ENCODE peak calls at places on chromosomes 2 and 18, in eight cellular contexts. H is fibroblast of villous mesenchyme, C is cardiac fibroblast, Y is left ventricle myocardium inferior, W is cardiac muscle cell, B is psoas muscle, U is A673, R is mucosa of descending colon. X is an unnamed sample.

GRCh38 chr2:231567159-231567558 is 25.5 kb upstream of the TEX44 start:
- DNase-seq in R (no peak), C (no peak), B (no peak), Y (no peak), W (no peak), U (no peak), H (no peak), X (no peak)

GRCh38 chr2:16123421-16123820 is 183.1 kb downstream of the MYCN start:
- DNase-seq in B (no peak), W (no peak), C (no peak), Y (no peak), R (no peak), H (no peak), U (no peak), X (no peak)

GRCh38 chr2:58512878-58513277 is 271.8 kb upstream of the FANCL start:
- DNase-seq in U (no peak), W (no peak), C (no peak), Y (no peak), B (no peak), R (no peak), H (no peak), X (no peak)

GRCh38 chr2:172179045-172179742 is 76.5 kb upstream of the DLX2 start:
- DNase-seq in R (peak), Y (no peak), C (no peak), W (no peak), H (no peak), B (no peak), U (no peak), X (no peak)

GRCh38 chr2:31170071-31170698 is 31.9 kb upstream of the GALNT14 start:
- DNase-seq in H (peak), Y (peak), C (peak), R (peak), U (peak), W (peak), B (peak), X (peak)

GRCh38 chr18:377088-377487 is 109.2 kb upstream of the THOC1 start:
- DNase-seq in B (no peak), R (no peak), U (no peak), H (no peak), W (no peak), C (no peak), Y (no peak), X (no peak)

GRCh38 chr2:152132321-152132720 is 33.5 kb upstream of the CACNB4 start:
- DNase-seq in W (peak), H (peak), B (no peak), C (peak), Y (no peak), R (no peak), U (no peak), X (no peak)

GRCh38 chr2:65456886-65457285 is 24.5 kb upstream of the SPRED2 start:
- DNase-seq in H (no peak), R (no peak), B (no peak), Y (no peak), C (no peak), W (no peak), U (no peak), X (no peak)

GRCh38 chr2:171745141-171745540 is 57.9 kb downstream of the DYNC1I2 start:
- DNase-seq in Y (no peak), B (no peak), W (no peak), U (no peak), C (no peak), H (no peak), R (no peak), X (no peak)

GRCh38 chr2:47094519-47095155 is 60.5 kb downstream of the STPG4 start:
- DNase-seq in H (peak), U (no peak), B (no peak), W (no peak), R (no peak), C (no peak), Y (no peak), X (no peak)

GRCh38 chr2:240727439-240727838 is 35.8 kb downstream of the AQP12A start:
- DNase-seq in R (no peak), H (no peak), W (no peak), Y (no peak), C (no peak), U (no peak), B (no peak), X (no peak)

GRCh38 chr2:231189571-231190495 is 8.6 kb upstream of the ARMC9 start:
- DNase-seq in W (peak), U (no peak), C (peak), B (peak), Y (peak), R (peak), H (peak), X (no peak)

GRCh38 chr2:24058887-24059286 is 9.3 kb downstream of the FKBP1B start:
- DNase-seq in W (no peak), B (no peak), C (no peak), R (no peak), H (no peak), Y (no peak), U (no peak), X (no peak)

GRCh38 chr2:48900321-48901014 is 144.9 kb upstream of the LHCGR start:
- DNase-seq in B (no peak), U (peak), R (no peak), W (no peak), H (no peak), Y (no peak), C (no peak), X (no peak)

GRCh38 chr2:239298126-239298804 is 102.6 kb downstream of the HDAC4 start:
- DNase-seq in R (peak), Y (peak), H (no peak), C (no peak), U (peak), W (no peak), B (peak), X (no peak)

GRCh38 chr18:54479365-54479764 is 111.7 kb upstream of the DYNAP start:
- DNase-seq in C (no peak), H (no peak), Y (no peak), U (peak), R (no peak), W (peak), B (no peak), X (no peak)

GRCh38 chr2:70010222-70011111 is 49.0 kb upstream of the ASPRV1 start:
- DNase-seq in C (peak), W (peak), B (no peak), Y (no peak), H (no peak), R (peak), U (no peak), X (no peak)

GRCh38 chr2:68767996-68768395 is 33.4 kb downstream of the ARHGAP25 start:
- DNase-seq in Y (no peak), B (no peak), H (no peak), U (no peak), R (no peak), C (no peak), W (no peak), X (no peak)

GRCh38 chr2:127001751-127002150 is 103.1 kb downstream of the TEX51 start:
- DNase-seq in U (peak), W (no peak), H (no peak), C (no peak), B (no peak), R (no peak), Y (no peak), X (no peak)

GRCh38 chr2:95234806-95235205 is 27.5 kb downstream of the ZNF892 start:
- DNase-seq in R (no peak), U (no peak), H (no peak), B (no peak), C (no peak), W (no peak), Y (no peak), X (no peak)

GRCh38 chr2:241072151-241072550 is 29.9 kb downstream of the MTERF4 start:
- DNase-seq in H (no peak), R (no peak), Y (no peak), W (no peak), U (no peak), B (no peak), C (no peak), X (no peak)

GRCh38 chr2:124776332-124776731 is 751.2 kb downstream of the CNTNAP5 start:
- DNase-seq in Y (no peak), W (no peak), B (no peak), C (no peak), H (no peak), R (no peak), U (no peak), X (no peak)

GRCh38 chr18:58417752-58418151 is 211.1 kb downstream of the ALPK2 start:
- DNase-seq in R (no peak), W (peak), C (peak), U (no peak), B (no peak), Y (no peak), H (peak), X (no peak)

GRCh38 chr2:119397196-119397595 is 30.4 kb downstream of the DBI start:
- DNase-seq in C (no peak), H (no peak), R (no peak), B (no peak), W (no peak), U (no peak), Y (no peak), X (no peak)

GRCh38 chr2:190517468-190517867 is 17.1 kb downstream of the NEMP2 start:
- DNase-seq in W (no peak), U (no peak), Y (no peak), C (no peak), H (no peak), R (no peak), B (no peak), X (no peak)

GRCh38 chr18:57057890-57058289 is 89.0 kb upstream of the BOD1L2 start:
- DNase-seq in H (no peak), W (no peak), U (no peak), C (no peak), Y (no peak), B (no peak), R (no peak), X (no peak)

GRCh38 chr2:191212119-191212518 is 33.1 kb upstream of the MYO1B start:
- DNase-seq in W (no peak), Y (no peak), C (no peak), U (no peak), B (no peak), R (no peak), H (no peak), X (no peak)

GRCh38 chr2:150255528-150255927 is 231.9 kb downstream of the RND3 start:
- DNase-seq in U (no peak), B (no peak), R (no peak), Y (no peak), W (peak), C (peak), H (peak), X (no peak)

GRCh38 chr2:218322756-218323525 is 30.6 kb upstream of the TMBIM1 start:
- DNase-seq in H (peak), C (peak), R (peak), Y (peak), W (peak), U (peak), B (peak), X (peak)

DNA sequence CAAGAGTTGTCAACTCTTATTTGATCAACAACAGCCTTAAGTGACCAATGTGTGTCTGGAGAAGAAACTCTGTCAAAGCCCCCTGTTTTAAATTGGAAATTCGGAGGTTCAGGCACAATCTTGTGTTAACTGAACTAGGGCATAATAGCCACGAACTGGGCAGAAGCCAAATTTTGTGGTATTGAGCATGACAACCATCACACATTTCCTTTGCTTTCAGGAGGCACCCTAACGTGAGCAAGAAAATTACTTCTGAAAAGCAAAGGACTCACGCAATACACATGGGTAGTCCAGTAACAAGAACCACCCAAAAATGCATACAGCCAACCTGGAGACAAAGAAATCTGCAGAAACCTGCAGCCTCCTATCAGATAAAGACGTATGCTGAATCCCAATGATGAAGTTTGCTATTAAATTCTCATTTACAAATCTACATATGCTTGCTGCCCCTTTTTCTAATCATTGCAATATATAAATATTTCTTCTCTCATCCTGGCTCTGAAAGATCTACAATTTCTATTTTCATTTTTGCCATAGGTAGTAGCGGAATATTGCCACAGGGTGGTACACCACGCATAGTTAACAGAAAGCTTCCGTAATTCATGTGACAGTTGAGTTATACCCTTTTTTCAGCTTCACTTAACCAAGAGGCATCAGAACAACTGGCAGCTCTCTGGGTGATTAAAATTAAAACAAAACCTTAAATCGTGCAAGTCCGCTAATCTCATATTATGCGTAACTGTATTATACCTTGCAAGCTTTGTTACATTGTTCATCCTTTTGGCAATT is 495.8 kb downstream of the NRXN1 start:
- DNase-seq in H (no peak), W (peak), B (no peak), R (no peak), C (peak), Y (no peak), U (peak), X (peak)
- TF ChIP-seq CTCF in H (peak), W (peak), B (no peak), R (no peak), C (peak), Y (peak), U (peak), X (peak)

GRCh38 chr2:154844513-154844912 is 146.0 kb downstream of the KCNJ3 start:
- DNase-seq in R (no peak), Y (no peak), H (no peak), B (no peak), W (no peak), U (no peak), C (no peak), X (no peak)
- TF ChIP-seq CTCF in R (no peak), Y (no peak), H (no peak), B (no peak), W (no peak), U (no peak), C (no peak), X (no peak)

GRCh38 chr2:199602271-199602895 is 144.6 kb upstream of the SATB2 start:
- DNase-seq in R (no peak), C (no peak), U (peak), H (no peak), Y (no peak), B (no peak), W (peak), X (no peak)
- TF ChIP-seq CTCF in R (no peak), C (no peak), U (peak), H (no peak), Y (no peak), B (no peak), W (no peak), X (peak)

GRCh38 chr2:73851274-73851673 is 22.5 kb downstream of the STAMBP start:
- DNase-seq in U (peak), B (no peak), H (no peak), R (peak), C (no peak), Y (no peak), W (peak), X (no peak)
- TF ChIP-seq CTCF in U (peak), B (no peak), H (peak), R (peak), C (peak), Y (no peak), W (peak), X (peak)

DNA sequence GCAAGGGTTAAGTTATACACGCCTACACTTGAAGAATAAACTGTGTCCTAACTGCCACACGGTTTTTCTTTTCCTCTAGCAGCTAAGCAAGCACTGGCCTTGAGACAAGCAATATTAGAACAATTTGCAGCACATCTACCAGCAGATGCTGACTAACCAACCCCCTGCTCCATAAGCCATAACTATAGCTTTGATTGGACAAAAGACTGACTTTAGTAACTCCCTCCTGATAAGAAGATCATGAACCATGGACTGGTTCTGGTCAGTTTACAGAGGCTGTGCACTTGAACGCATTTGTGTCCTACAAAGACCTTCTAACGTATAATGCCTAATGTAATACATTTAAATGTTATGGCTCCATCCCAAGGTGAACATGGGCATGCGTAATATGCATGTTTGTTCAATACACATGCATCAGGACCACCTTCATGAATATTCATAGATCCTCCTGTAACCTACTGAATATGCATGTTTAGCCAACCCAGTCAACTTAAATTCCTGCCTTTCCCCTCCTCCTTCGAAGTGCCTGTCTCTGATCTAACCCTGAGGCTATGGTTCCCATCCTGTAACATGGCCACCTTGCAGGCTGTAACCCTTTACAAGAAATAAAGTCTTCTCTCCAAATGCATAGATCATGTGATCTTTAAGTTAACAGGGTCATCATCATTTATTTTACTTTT is 26.5 kb downstream of the SLC4A5 start:
- DNase-seq in U (peak), H (no peak), Y (no peak), C (no peak), W (no peak), R (no peak), B (no peak), X (no peak)
- TF ChIP-seq CTCF in U (no peak), H (no peak), Y (no peak), C (no peak), W (no peak), R (no peak), B (no peak), X (no peak)

GRCh38 chr2:78992807-78993517 is 32.5 kb upstream of the REG3G start:
- DNase-seq in H (no peak), U (no peak), R (peak), C (no peak), B (no peak), Y (no peak), W (no peak), X (peak)
- TF ChIP-seq CTCF in H (no peak), U (no peak), R (no peak), C (no peak), B (no peak), Y (no peak), W (no peak), X (peak)

GRCh38 chr18:3773303-3773702 is 323.3 kb downstream of the TGIF1 start:
- DNase-seq in W (no peak), Y (no peak), R (no peak), C (no peak), B (no peak), U (no peak), H (peak), X (no peak)
- TF ChIP-seq CTCF in W (peak), Y (no peak), R (no peak), C (peak), B (no peak), U (no peak), H (no peak), X (peak)

DNA sequence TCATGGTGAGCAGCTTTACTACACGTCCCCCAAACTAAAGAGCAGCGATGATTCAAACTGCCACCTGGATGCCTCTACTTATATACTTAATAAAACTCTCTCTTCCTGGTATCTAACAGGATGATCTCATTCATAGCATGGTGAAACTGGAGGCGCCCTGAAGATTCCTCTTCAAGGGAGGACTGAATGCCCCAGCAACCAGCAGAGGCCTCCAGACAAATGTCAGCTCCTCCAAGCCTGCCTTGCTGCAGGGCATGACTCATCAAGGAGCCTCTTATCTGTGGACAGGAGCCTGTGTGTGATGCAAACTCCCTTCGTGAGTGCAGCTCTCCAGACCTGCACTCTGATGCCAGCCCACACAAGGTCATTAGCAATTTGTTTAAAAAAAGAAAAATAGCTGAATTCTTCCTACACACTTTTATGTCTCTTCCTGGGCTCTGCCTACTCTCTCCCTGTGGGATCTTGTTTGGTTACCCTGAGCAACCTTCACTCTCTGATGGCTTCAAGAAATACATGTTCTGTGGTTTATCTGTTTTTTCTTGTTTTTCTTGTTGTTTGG is 30.2 kb downstream of the LONRF2 start:
- DNase-seq in W (peak), U (peak), R (no peak), C (peak), H (peak), Y (no peak), B (peak), X (peak)
- TF ChIP-seq CTCF in W (peak), U (no peak), R (no peak), C (no peak), H (peak), Y (no peak), B (no peak), X (no peak)

DNA sequence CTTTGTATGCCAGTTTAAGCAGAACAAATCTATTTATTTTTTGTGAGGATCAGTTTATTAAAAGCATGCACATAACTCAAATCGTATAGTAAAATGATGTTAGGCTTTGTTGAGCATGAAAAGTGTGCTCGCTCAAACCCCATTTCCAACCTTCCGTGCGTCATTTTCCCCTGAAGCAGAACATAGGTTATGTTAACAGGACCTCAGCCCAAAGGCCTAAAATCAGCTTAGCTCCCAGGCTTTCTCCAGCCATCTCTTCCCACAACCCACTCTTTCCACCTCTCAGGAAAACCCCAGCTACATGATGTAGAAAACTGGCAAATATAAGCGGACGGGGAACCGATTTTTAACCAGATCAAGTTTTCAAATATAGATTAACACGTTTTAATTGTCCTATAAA is 181.5 kb upstream of the ETAA1 start:
- DNase-seq in W (no peak), U (no peak), H (no peak), R (no peak), B (no peak), Y (no peak), C (no peak), X (no peak)
- TF ChIP-seq CTCF in W (no peak), U (peak), H (no peak), R (no peak), B (no peak), Y (peak), C (no peak), X (no peak)